ENCODE peak calls at places on chromosomes 13 and 19, in five cellular contexts. O, B, G, R and J are unnamed samples. For H3K4me1, the result is how much of the 10 kb centered on the place peaks cover.

GRCh38 chr13:25232937-25233515 is 54.3 kb downstream of the MTMR6 start:
- DNase-seq in R (no peak), B (no peak), G (no peak), O (no peak), J (no peak)

GRCh38 chr19:16319466-16319865 is 5.2 kb upstream of the KLF2 start:
- DNase-seq in G (no peak), O (peak), R (no peak), B (no peak), J (no peak)

GRCh38 chr13:102902789-102903347 is 57.0 kb downstream of the ERCC5 start:
- DNase-seq in O (no peak), B (no peak), R (no peak), G (no peak), J (peak)

GRCh38 chr19:1168877-1169791 is 4.9 kb downstream of the SBNO2 start:
- DNase-seq in R (no peak), G (no peak), O (peak), B (peak), J (peak)

GRCh38 chr19:13718733-13719132 is 45.6 kb upstream of the MRI1 start:
- DNase-seq in G (no peak), O (peak), R (peak), B (no peak), J (no peak)

GRCh38 chr13:100899720-100900316 is 225.2 kb upstream of the TMTC4 start:
- DNase-seq in B (no peak), G (no peak), O (no peak), R (no peak), J (no peak)

GRCh38 chr19:927707-928401 is 2.0 kb downstream of the ARID3A start:
- DNase-seq in B (no peak), G (no peak), R (no peak), O (no peak), J (no peak)

GRCh38 chr19:45161715-45162463 is 1.1 kb upstream of the NKPD1 start:
- DNase-seq in B (no peak), R (no peak), O (no peak), G (no peak), J (no peak)

GRCh38 chr19:41083516-41083915 is 4.7 kb upstream of the CYP2A13 start:
- DNase-seq in G (no peak), B (no peak), O (no peak), R (no peak), J (no peak)

GRCh38 chr13:77749481-77749880 is 52.0 kb downstream of the SLAIN1 start:
- DNase-seq in O (no peak), R (no peak), B (no peak), G (no peak), J (no peak)

GRCh38 chr19:22052644-22053013 is 345 bp downstream of the ZNF257 start:
- DNase-seq in O (peak), G (no peak), R (peak), B (no peak), J (peak)

GRCh38 chr19:55452381-55453325 is 8.8 kb downstream of the ISOC2 start:
- DNase-seq in B (peak), O (peak), R (peak), G (no peak), J (peak)

GRCh38 chr19:3366761-3367571 is 583 bp downstream of the NFIC start:
- DNase-seq in R (peak), B (peak), G (no peak), O (no peak), J (peak)

GRCh38 chr13:35840991-35841604 is 290.1 kb downstream of the DCLK1 start:
- DNase-seq in B (peak), O (no peak), G (no peak), R (no peak), J (no peak)

GRCh38 chr13:75079226-75079625 is 402.7 kb downstream of the TBC1D4 start:
- DNase-seq in R (no peak), B (no peak), G (no peak), O (no peak), J (no peak)

GRCh38 chr19:5016781-5017180 is 47.9 kb downstream of the KDM4B start:
- DNase-seq in G (no peak), B (no peak), R (no peak), O (no peak), J (no peak)
- H3K4me1 ChIP-seq in G (under half), B (under half), R (under half), O (under half), J (under half)

DNA sequence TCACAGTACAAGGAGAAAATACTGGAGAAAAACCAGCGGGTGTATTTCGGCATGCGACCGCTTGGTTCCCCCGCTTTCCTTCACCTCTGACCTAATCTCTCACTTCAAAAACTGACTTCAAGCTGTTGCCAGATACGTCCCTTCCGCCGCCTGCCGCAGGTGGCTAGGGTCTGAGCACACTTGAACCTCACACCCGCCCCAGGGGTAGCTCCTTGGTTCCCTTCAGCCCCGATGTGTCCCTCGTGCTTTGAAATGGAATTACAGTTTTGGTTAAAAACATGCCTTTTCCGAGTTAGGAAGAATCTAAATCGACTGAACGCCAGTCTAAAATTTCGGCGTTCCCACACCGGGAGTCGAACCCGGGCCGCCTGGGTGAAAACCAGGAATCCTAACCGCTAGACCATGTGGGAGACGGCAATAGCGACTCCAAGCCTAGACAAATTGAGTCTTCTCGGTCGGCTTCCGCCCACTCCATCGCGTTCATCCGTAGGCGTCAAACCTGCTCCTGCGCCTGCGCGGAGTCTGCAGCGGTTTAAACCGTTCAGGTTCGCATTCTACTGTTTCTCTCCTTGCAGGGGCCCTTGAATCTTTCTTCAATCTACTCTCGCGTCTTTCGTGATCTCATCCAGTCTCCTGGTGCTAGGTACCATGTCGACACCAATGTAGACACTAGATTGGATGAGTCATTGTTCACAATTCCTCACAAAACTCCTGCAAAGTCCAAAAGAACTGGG is 71.5 kb downstream of the NUFIP1 start:
- DNase-seq in G (peak), B (peak), R (peak), O (peak), J (peak)
- TF ChIP-seq CTCF in G (peak), B (peak), R (peak), O (peak), J (peak)

GRCh38 chr19:19214892-19215291 is 3.1 kb downstream of the NCAN start:
- DNase-seq in O (no peak), G (no peak), R (no peak), B (no peak), J (no peak)
- H3K4me1 ChIP-seq in O (under half), G (under half), R (under half), B (under half), J (under half)

GRCh38 chr19:49150944-49151243 is 4.3 kb downstream of the HRC start:
- DNase-seq in G (no peak), B (no peak), O (no peak), R (no peak), J (no peak)

GRCh38 chr19:49148784-49149651 is 6.2 kb downstream of the HRC start:
- DNase-seq in R (peak), O (peak), B (peak), G (peak), J (peak)

GRCh38 chr19:49151339-49152217 is 3.6 kb downstream of the HRC start:
- DNase-seq in G (no peak), O (peak), R (peak), B (peak), J (peak)

GRCh38 chr19:49149652-49150105 is 5.5 kb downstream of the HRC start:
- DNase-seq in O (peak), B (peak), G (no peak), R (peak), J (no peak)

DNA sequence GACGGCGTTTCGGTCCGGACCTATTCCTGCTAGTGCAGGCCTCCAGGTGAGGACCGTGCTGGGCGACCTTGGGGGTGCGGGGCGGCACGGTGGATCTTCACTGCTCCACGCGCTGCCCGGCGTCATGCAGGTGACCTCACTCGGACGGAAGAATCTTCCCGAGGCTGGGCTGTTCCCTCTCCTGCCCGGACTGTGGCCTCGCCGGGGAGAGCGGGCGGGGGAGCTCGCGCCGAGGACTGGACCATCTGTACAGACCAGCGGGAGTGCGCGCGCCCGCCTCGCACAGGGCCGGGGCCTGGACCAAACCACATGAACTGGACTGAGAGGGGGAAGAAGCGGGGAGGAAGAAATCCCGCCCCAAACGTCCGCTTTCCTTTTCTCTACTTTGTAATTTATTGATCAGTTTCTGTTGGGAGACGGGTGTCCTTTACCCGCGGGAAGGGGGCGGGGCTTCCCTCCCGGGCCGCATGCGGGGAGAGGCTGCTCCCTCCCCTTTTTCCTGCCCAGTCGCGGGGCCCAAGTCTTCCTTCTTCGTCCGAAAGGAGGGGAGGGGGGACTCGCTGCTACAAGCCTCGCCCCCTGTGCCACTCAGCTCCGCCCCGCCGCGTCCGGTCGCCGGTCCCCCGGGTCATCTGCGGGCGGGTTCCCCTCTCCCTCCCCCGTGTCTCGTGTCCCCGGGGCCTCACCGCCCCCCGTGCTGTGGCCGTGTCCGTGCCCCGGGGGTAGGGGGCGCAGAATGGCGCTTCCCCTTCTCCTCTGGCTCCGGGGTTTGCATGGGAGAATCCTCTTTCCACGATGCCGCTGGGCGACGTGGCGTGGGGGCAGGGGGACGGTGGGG is 4.9 kb downstream of the HRC start:
- DNase-seq in B (peak), G (no peak), R (peak), O (peak), J (peak)
- TF ChIP-seq CTCF in B (no peak), G (peak), R (no peak), O (no peak), J (no peak)

GRCh38 chr13:98487016-98487415 is 89.9 kb downstream of the STK24 start:
- DNase-seq in O (no peak), R (no peak), B (no peak), G (no peak), J (no peak)
- H3K4me1 ChIP-seq in O (under half), R (under half), B (under half), G (under half), J (under half)

GRCh38 chr19:53467138-53467502 is 413 bp upstream of the ZNF813 start:
- DNase-seq in G (no peak), B (peak), R (no peak), O (peak), J (peak)

GRCh38 chr19:53463263-53463662 is 4.3 kb upstream of the ZNF813 start:
- DNase-seq in B (peak), G (no peak), R (peak), O (peak), J (peak)

GRCh38 chr19:53461866-53462265 is 5.7 kb upstream of the ZNF813 start:
- DNase-seq in O (no peak), B (no peak), R (no peak), G (no peak), J (no peak)

GRCh38 chr19:53467503-53468262 is at the start of gene ZNF813:
- DNase-seq in O (peak), B (peak), R (peak), G (peak), J (peak)

DNA sequence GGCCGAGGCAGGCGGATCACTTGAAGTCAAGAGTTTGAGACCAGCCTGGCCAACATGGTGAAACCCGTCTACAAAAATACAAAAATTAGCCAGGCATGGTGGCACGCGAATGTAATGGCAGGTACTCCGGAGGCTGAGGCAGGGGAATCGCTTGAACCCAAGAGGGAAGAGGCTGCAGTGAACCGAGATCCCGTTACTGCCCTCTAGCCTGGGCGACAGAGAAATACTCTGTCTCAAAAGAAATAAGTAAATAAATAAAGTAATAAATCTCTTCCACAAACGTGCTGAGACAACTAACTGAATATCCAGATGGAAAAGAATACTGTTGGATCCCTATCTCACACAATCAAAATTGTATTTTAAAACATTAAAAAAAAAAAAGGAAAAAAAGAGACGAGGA is 807 bp upstream of the ZNF813 start:
- DNase-seq in R (no peak), O (no peak), G (no peak), B (no peak), J (no peak)
- TF ChIP-seq CTCF in R (no peak), O (no peak), G (no peak), B (no peak), J (no peak)